ENCODE peak calls at places on chromosomes 11 and 22, in nine cellular contexts. I is PC-9; T is CD8-positive, alpha-beta T cell; L is RWPE1; W is stimulated activated CD4-positive, alpha-beta T cell treated with anti-CD3 and anti-CD28 coated beads, Interleukin-4, amount 100 ng/mL, for 48 hours; O is HT-29; E is activated T-cell treated with anti-CD3 and anti-CD28 coated beads, Interleukin-2, amount 50 U/mL, for 48 hours; P is NCI-H1092; K is heart right ventricle. C is an unnamed sample.

GRCh38 chr22:49894321-49895072 is 23.7 kb downstream of the ALG12 start:
- DNase-seq in I (no peak), L (no peak), W (no peak), O (no peak), E (no peak), K (no peak), P (no peak), T (no peak), C (no peak)

GRCh38 chr22:44648821-44649566 is 53.0 kb upstream of the PRR5 start:
- DNase-seq in E (no peak), P (no peak), W (no peak), L (peak), O (no peak), I (no peak), T (no peak), K (no peak), C (no peak)

GRCh38 chr11:120627535-120628163 is 116.1 kb downstream of the GRIK4 start:
- DNase-seq in O (no peak), E (no peak), L (no peak), W (no peak), I (no peak), T (no peak), P (no peak), K (no peak), C (no peak)

GRCh38 chr22:38049812-38050619 is 7.2 kb upstream of the PICK1 start:
- DNase-seq in O (no peak), K (no peak), T (no peak), E (no peak), W (no peak), I (no peak), P (no peak), L (no peak), C (no peak)

GRCh38 chr11:6402561-6402981 is 12.3 kb downstream of the SMPD1 start:
- DNase-seq in P (no peak), T (peak), O (no peak), I (no peak), E (peak), W (peak), K (no peak), L (no peak), C (peak)

GRCh38 chr11:117239295-117239694 is 6.8 kb downstream of the RNF214 start:
- DNase-seq in I (no peak), L (peak), W (no peak), P (no peak), K (no peak), O (no peak), E (no peak), T (no peak), C (no peak)

GRCh38 chr11:70272009-70272408 is 1.5 kb downstream of the PPFIA1 start:
- DNase-seq in T (no peak), L (no peak), O (no peak), K (no peak), I (no peak), P (no peak), E (no peak), W (no peak), C (no peak)

GRCh38 chr22:29511126-29511854 is 31.3 kb downstream of the NEFH start:
- DNase-seq in E (no peak), W (no peak), I (no peak), K (no peak), P (no peak), T (no peak), O (no peak), L (no peak), C (no peak)

GRCh38 chr11:2868604-2869526 is 16.7 kb downstream of the CDKN1C start:
- DNase-seq in W (no peak), T (no peak), L (no peak), I (no peak), K (no peak), E (no peak), P (no peak), O (no peak), C (no peak)

GRCh38 chr11:65817312-65817814 is 16.4 kb upstream of the SNX32 start:
- DNase-seq in P (no peak), E (no peak), L (no peak), O (no peak), T (no peak), W (no peak), K (no peak), I (no peak), C (no peak)

GRCh38 chr11:96241351-96241841 is 101.6 kb downstream of the MAML2 start:
- DNase-seq in I (no peak), O (peak), E (no peak), K (no peak), T (no peak), L (no peak), P (no peak), W (no peak), C (no peak)

GRCh38 chr11:86999859-87000753 is 37.6 kb upstream of the TMEM135 start:
- DNase-seq in I (peak), L (no peak), O (peak), T (no peak), K (no peak), E (no peak), P (no peak), W (no peak), C (no peak)

GRCh38 chr11:70532066-70532440 is 133.7 kb downstream of the CTTN start:
- DNase-seq in I (no peak), T (no peak), E (no peak), L (no peak), O (no peak), P (no peak), W (no peak), K (no peak), C (no peak)